ENCODE peak calls at places on chromosomes 1 and 21, in six cellular contexts. H, V, A, Q, P and U are unnamed samples. For H3K4me1, the result is how much of the 10 kb centered on the place peaks cover.

GRCh38 chr1:225835752-225836151 is 25.8 kb downstream of the EPHX1 start:
- DNase-seq in H (no peak), V (no peak), A (no peak), Q (peak), P (no peak), U (no peak)

GRCh38 chr1:194341587-194341986 is 1155.2 kb upstream of the B3GALT2 start:
- DNase-seq in H (no peak), V (no peak), A (no peak), Q (no peak), P (no peak), U (no peak)

GRCh38 chr1:197171531-197171930 is 25.1 kb upstream of the ASPM start:
- DNase-seq in H (no peak), V (no peak), A (no peak), Q (no peak), P (no peak), U (no peak)

GRCh38 chr1:30318413-30318812 is 405.0 kb downstream of the MATN1 start:
- DNase-seq in H (no peak), V (no peak), A (no peak), Q (no peak), P (peak), U (no peak)

GRCh38 chr1:56061824-56062223 is 517.5 kb downstream of the PLPP3 start:
- DNase-seq in H (no peak), V (no peak), A (no peak), Q (no peak), P (no peak), U (no peak)

GRCh38 chr1:205950826-205951549 is 7.7 kb upstream of the SLC26A9 start:
- DNase-seq in H (no peak), V (no peak), A (no peak), Q (no peak), P (no peak), U (no peak)

GRCh38 chr1:155392898-155393411 is 72.3 kb downstream of the RUSC1 start:
- DNase-seq in H (no peak), V (no peak), A (no peak), Q (no peak), P (no peak), U (no peak)

GRCh38 chr21:18832950-18833349 is 429.4 kb upstream of the TMPRSS15 start:
- DNase-seq in H (no peak), V (no peak), A (no peak), Q (no peak), P (no peak), U (peak)

GRCh38 chr1:174998569-174999215 is 1.1 kb upstream of the CACYBP start:
- DNase-seq in H (peak), V (peak), A (peak), Q (no peak), P (peak), U (peak)

GRCh38 chr1:66752000-66752592 is at the start of gene DYNLT5:
- DNase-seq in H (peak), V (no peak), A (no peak), Q (peak), P (peak), U (no peak)

GRCh38 chr1:65308781-65309316 is 494 bp upstream of the DNAJC6 start:
- DNase-seq in H (no peak), V (no peak), A (peak), Q (no peak), P (no peak), U (no peak)

GRCh38 chr1:21254335-21254951 is 35.8 kb downstream of the ECE1 start:
- DNase-seq in H (no peak), V (no peak), A (peak), Q (peak), P (no peak), U (peak)

GRCh38 chr21:43884012-43884860 is 19.2 kb downstream of the AGPAT3 start:
- DNase-seq in H (no peak), V (no peak), A (peak), Q (no peak), P (no peak), U (no peak)

GRCh38 chr1:28035420-28035819 is 53.0 kb downstream of the EYA3 start:
- DNase-seq in H (no peak), V (no peak), A (no peak), Q (no peak), P (no peak), U (no peak)

GRCh38 chr1:28437924-28438699 is 67.7 kb upstream of the RCC1 start:
- DNase-seq in H (peak), V (no peak), A (peak), Q (peak), P (peak), U (peak)

GRCh38 chr1:93346472-93346991 is 825 bp downstream of the DR1 start:
- DNase-seq in H (no peak), V (no peak), A (peak), Q (no peak), P (peak), U (peak)

GRCh38 chr1:84247425-84248220 is 53.9 kb upstream of the SAMD13 start:
- DNase-seq in H (no peak), V (no peak), A (no peak), Q (no peak), P (no peak), U (no peak)

GRCh38 chr1:18005238-18005637 is 102.4 kb upstream of the IGSF21 start:
- DNase-seq in H (no peak), V (no peak), A (no peak), Q (no peak), P (no peak), U (no peak)

GRCh38 chr1:115496904-115497527 is 144.8 kb upstream of the VANGL1 start:
- DNase-seq in H (no peak), V (no peak), A (no peak), Q (no peak), P (no peak), U (peak)

GRCh38 chr1:205144751-205145150 is 23.0 kb upstream of the RBBP5 start:
- DNase-seq in H (no peak), V (no peak), A (no peak), Q (no peak), P (no peak), U (no peak)

GRCh38 chr1:116504308-116505156 is 66.3 kb downstream of the CD58 start:
- DNase-seq in H (no peak), V (peak), A (no peak), Q (peak), P (no peak), U (peak)

GRCh38 chr1:56686171-56686570 is 41.1 kb downstream of the PRKAA2 start:
- DNase-seq in H (no peak), V (no peak), A (no peak), Q (no peak), P (no peak), U (no peak)

GRCh38 chr1:2601721-2602303 is 15.2 kb downstream of the PRXL2B start:
- DNase-seq in H (peak), V (no peak), A (no peak), Q (peak), P (no peak), U (no peak)

GRCh38 chr1:5999711-6000443 is 7.7 kb upstream of the NPHP4 start:
- DNase-seq in H (peak), V (no peak), A (no peak), Q (peak), P (no peak), U (no peak)

GRCh38 chr1:25433389-25434186 is 2.9 kb downstream of the MACO1 start:
- DNase-seq in H (no peak), V (no peak), A (no peak), Q (no peak), P (no peak), U (peak)

DNA sequence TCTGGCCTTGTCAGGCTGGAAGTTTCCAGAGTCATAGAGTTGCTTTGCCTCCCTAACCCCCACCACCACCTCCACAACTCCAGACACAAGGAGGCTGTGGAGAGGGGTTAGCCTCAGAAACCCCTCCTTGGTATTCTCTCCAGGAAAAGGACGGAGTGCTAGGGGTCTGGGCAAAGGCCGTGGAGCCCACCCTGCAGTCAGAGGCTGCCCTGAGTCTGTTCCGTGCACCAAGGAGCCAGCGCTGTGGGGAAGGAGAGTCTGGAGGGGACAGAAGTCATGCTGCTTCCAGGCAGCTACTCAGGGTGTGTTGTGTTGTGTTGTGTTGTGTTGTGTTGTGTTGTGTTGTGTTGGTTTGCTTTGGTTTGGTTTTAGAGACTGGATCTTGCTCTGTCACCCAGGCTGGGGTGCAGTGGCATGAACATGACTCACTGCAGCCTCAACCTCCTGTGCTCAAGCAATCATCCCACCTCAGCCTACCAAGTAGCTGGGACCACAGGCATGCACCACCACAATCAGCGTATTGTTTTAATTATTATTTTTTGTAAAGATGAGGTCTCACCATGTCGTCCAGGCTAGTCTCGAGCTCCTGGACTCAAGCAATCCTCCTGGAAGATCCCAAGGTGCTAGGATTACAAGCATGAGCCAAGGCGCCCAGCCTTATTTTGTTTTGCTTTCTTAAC is 122.2 kb upstream of the TMEM51 start:
- DNase-seq in H (no peak), V (no peak), A (no peak), Q (no peak), P (no peak), U (no peak)
- H3K4me1 ChIP-seq in H (under half), V (under half), A (under half), Q (under half), P (under half), U (under half)

DNA sequence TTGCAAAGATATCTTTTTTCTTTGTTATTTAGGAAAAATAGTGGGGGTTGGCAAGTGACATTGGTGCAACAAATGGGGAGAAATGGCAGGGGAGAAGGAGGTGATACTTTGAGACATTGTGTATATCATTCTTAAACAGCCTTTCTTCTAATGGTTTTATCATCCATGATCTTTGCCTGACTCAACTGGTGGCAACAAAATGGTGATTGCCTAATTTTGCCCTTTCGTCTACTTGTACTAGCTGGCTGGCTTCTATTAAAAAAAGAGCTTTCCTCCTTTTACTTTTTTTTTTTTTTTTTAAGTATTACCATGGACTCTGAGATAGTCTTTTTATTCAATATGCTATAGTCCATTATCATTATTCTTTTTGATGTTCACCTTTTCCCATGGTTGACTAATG is 27.7 kb downstream of the DESI2 start:
- DNase-seq in H (no peak), V (no peak), A (no peak), Q (no peak), P (no peak), U (no peak)
- H3K27ac ChIP-seq in H (no peak), V (no peak), A (no peak), Q (no peak), P (no peak), U (no peak)

GRCh38 chr21:46323227-46323709 is 402 bp downstream of the C21orf58 start:
- DNase-seq in H (peak), V (no peak), A (no peak), Q (peak), P (peak), U (no peak)

GRCh38 chr21:46322351-46323226 is 1.1 kb downstream of the C21orf58 start:
- DNase-seq in H (no peak), V (no peak), A (no peak), Q (no peak), P (peak), U (peak)

GRCh38 chr21:46324390-46325072 is 575 bp downstream of the PCNT start:
- DNase-seq in H (peak), V (peak), A (peak), Q (peak), P (peak), U (peak)

GRCh38 chr21:46325073-46325912 is 1.3 kb downstream of the PCNT start:
- DNase-seq in H (no peak), V (peak), A (peak), Q (peak), P (peak), U (peak)

GRCh38 chr21:46323710-46324389 is at the start of the genes C21orf58 and PCNT:
- DNase-seq in H (peak), V (peak), A (peak), Q (peak), P (peak), U (peak)
- H3K4me3 ChIP-seq in H (peak), V (peak), A (peak), Q (peak), P (peak), U (peak)

GRCh38 chr1:98919652-98920051 is 85.0 kb downstream of the PLPPR5 start:
- DNase-seq in H (no peak), V (no peak), A (no peak), Q (no peak), P (no peak), U (no peak)

GRCh38 chr1:98908980-98909379 is 95.7 kb downstream of the PLPPR5 start:
- DNase-seq in H (no peak), V (no peak), A (no peak), Q (no peak), P (no peak), U (no peak)

GRCh38 chr1:98919211-98919610 is 85.5 kb downstream of the PLPPR5 start:
- DNase-seq in H (no peak), V (no peak), A (no peak), Q (no peak), P (no peak), U (no peak)

DNA sequence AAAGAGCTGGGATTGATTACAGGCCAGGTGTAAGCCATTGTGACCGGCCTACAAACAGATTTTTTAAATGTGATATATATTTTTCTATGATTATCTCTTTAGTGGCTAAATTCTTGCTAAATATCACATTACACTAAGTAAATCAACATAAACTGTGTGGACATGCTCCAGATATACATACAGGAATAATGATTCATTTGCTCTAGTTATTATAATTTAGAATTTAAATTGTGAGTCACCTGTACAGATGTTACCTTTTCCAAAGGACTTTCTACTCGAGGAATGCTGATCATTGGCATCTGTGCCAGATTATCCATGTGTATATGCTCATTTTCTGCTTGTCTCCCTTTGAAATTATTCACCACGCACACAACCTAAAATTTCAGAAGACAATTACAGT is 90.1 kb downstream of the PLPPR5 start:
- DNase-seq in H (no peak), V (no peak), A (no peak), Q (no peak), P (no peak), U (no peak)
- H3K4me1 ChIP-seq in H (under half), V (under half), A (under half), Q (under half), P (under half), U (under half)

GRCh38 chr1:242784807-242785206 is 260.3 kb upstream of the PLD5 start:
- DNase-seq in H (no peak), V (no peak), A (no peak), Q (no peak), P (no peak), U (peak)
- H3K27ac ChIP-seq in H (no peak), V (no peak), A (no peak), Q (no peak), P (no peak), U (peak)

GRCh38 chr1:23168079-23168461 is 586 bp downstream of the LUZP1 start:
- DNase-seq in H (no peak), V (peak), A (peak), Q (peak), P (peak), U (peak)

GRCh38 chr1:23167353-23168078 is 1.1 kb downstream of the LUZP1 start:
- DNase-seq in H (peak), V (no peak), A (peak), Q (peak), P (peak), U (peak)

GRCh38 chr1:23168462-23169218 is at the start of gene LUZP1:
- DNase-seq in H (peak), V (peak), A (peak), Q (peak), P (peak), U (peak)

GRCh38 chr1:23169727-23170335 is 1.2 kb upstream of the LUZP1 start:
- DNase-seq in H (peak), V (no peak), A (no peak), Q (peak), P (no peak), U (peak)

GRCh38 chr1:23169219-23169575 is 541 bp upstream of the LUZP1 start:
- DNase-seq in H (no peak), V (no peak), A (no peak), Q (no peak), P (no peak), U (no peak)
- H3K4me3 ChIP-seq in H (peak), V (peak), A (no peak), Q (peak), P (no peak), U (peak)

GRCh38 chr1:162571696-162572095 is 10.2 kb downstream of the UAP1 start:
- DNase-seq in H (no peak), V (no peak), A (no peak), Q (no peak), P (no peak), U (no peak)
- H3K4me1 ChIP-seq in H (under half), V (under half), A (under half), Q (under half), P (under half), U (under half)

GRCh38 chr1:91787946-91788345 is 98.0 kb downstream of the TGFBR3 start:
- DNase-seq in H (no peak), V (no peak), A (no peak), Q (no peak), P (no peak), U (no peak)
- H3K27ac ChIP-seq in H (no peak), V (no peak), A (no peak), Q (peak), P (no peak), U (no peak)

GRCh38 chr21:37915941-37916794 is at the start of gene KCNJ6:
- DNase-seq in H (no peak), V (no peak), A (peak), Q (no peak), P (no peak), U (no peak)

GRCh38 chr21:37914211-37914900 is 1.9 kb downstream of the KCNJ6 start:
- DNase-seq in H (no peak), V (no peak), A (peak), Q (no peak), P (no peak), U (peak)

GRCh38 chr21:37917612-37918011 is 1.4 kb upstream of the KCNJ6 start:
- DNase-seq in H (no peak), V (no peak), A (no peak), Q (no peak), P (no peak), U (no peak)

GRCh38 chr21:37915516-37915915 is 741 bp downstream of the KCNJ6 start:
- DNase-seq in H (no peak), V (no peak), A (peak), Q (no peak), P (no peak), U (no peak)

GRCh38 chr21:37916795-37917142 is 512 bp upstream of the KCNJ6 start:
- DNase-seq in H (no peak), V (no peak), A (peak), Q (no peak), P (no peak), U (no peak)
- H3K4me3 ChIP-seq in H (no peak), V (no peak), A (no peak), Q (no peak), P (no peak), U (no peak)